ENCODE peak calls at places on chromosomes 12 and 14, in four cellular contexts. O is IMR-90, L is mesenchymal stem cell, U is H9. J is an unnamed sample.
A peak's percentile ranks its signal among the peaks of the same experiment; 100 is the strongest.

GRCh38 chr12:97301576-97301975 is 161.0 kb upstream of the RMST start:
- DNase-seq in O (no peak), L (no peak), U (no peak), J (peak; percentile 74)

GRCh38 chr12:6360080-6360571 is 15.2 kb downstream of the SCNN1A start:
- DNase-seq in O (no peak), L (no peak), U (no peak), J (no peak)

GRCh38 chr12:30862486-30862885 is 64.1 kb upstream of the TSPAN11 start:
- DNase-seq in O (peak; percentile 17), L (no peak), U (no peak), J (no peak)

GRCh38 chr14:93322886-93323596 is 9.8 kb downstream of the BTBD7 start:
- DNase-seq in O (no peak), L (no peak), U (no peak), J (no peak)

GRCh38 chr12:40107803-40108620 is 2.1 kb upstream of the SLC2A13 start:
- DNase-seq in O (no peak), L (no peak), U (no peak), J (no peak)

GRCh38 chr12:68617160-68617926 is 6.6 kb downstream of the RAP1B start:
- DNase-seq in O (peak; percentile 74), L (no peak), U (no peak), J (peak; percentile 67)

GRCh38 chr14:99603471-99603933 is 505 bp downstream of the CCDC85C start:
- DNase-seq in O (peak; percentile 49), L (peak; percentile 42), U (peak; percentile 56), J (peak; percentile 77)

GRCh38 chr12:107645630-107646333 is 39.8 kb upstream of the PWP1 start:
- DNase-seq in O (no peak), L (no peak), U (peak; percentile 92), J (peak; percentile 65)

GRCh38 chr14:64059454-64060198 is 206.8 kb downstream of the SYNE2 start:
- DNase-seq in O (no peak), L (no peak), U (no peak), J (no peak)

GRCh38 chr12:18430425-18431048 is 169.2 kb downstream of the PIK3C2G start:
- DNase-seq in O (peak; percentile 71), L (peak; percentile 71), U (peak; percentile 59), J (peak; percentile 61)

GRCh38 chr14:68981539-68981976 is 2.5 kb upstream of the ACTN1 start:
- DNase-seq in O (peak; percentile 91), L (peak; percentile 87), U (no peak), J (no peak)

GRCh38 chr12:52692253-52692652 is 11.1 kb downstream of the KRT77 start:
- DNase-seq in O (no peak), L (no peak), U (peak; percentile 87), J (peak; percentile 60)

GRCh38 chr14:41393512-41393911 is 213.2 kb upstream of the LRFN5 start:
- DNase-seq in O (no peak), L (no peak), U (no peak), J (no peak)

GRCh38 chr14:56874375-56874774 is 64.1 kb upstream of the OTX2 start:
- DNase-seq in O (no peak), L (no peak), U (peak; percentile 68), J (peak; percentile 78)

GRCh38 chr12:123916729-123917128 is 55.9 kb downstream of the CCDC92 start:
- DNase-seq in O (peak; percentile 27), L (no peak), U (no peak), J (peak; percentile 34)

GRCh38 chr12:132057691-132058090 is 86.4 kb downstream of the DDX51 start:
- DNase-seq in O (no peak), L (no peak), U (no peak), J (no peak)

GRCh38 chr14:71651228-71651627 is 281.0 kb upstream of the RGS6 start:
- DNase-seq in O (peak; percentile 95), L (peak; percentile 82), U (no peak), J (no peak)

GRCh38 chr14:92603309-92604257 is 90.0 kb downstream of the RIN3 start:
- DNase-seq in O (peak; percentile 83), L (peak; percentile 70), U (no peak), J (peak; percentile 22)

GRCh38 chr14:74955229-74955999 is at the start of gene PGF:
- DNase-seq in O (no peak), L (peak; percentile 70), U (peak; percentile 84), J (peak; percentile 70)
- H3K23ac ChIP-seq in O (no peak within 1 kb of the TSS), L (peak within 1 kb of the TSS; percentile 23), U (no peak within 1 kb of the TSS), J (no peak within 1 kb of the TSS)

DNA sequence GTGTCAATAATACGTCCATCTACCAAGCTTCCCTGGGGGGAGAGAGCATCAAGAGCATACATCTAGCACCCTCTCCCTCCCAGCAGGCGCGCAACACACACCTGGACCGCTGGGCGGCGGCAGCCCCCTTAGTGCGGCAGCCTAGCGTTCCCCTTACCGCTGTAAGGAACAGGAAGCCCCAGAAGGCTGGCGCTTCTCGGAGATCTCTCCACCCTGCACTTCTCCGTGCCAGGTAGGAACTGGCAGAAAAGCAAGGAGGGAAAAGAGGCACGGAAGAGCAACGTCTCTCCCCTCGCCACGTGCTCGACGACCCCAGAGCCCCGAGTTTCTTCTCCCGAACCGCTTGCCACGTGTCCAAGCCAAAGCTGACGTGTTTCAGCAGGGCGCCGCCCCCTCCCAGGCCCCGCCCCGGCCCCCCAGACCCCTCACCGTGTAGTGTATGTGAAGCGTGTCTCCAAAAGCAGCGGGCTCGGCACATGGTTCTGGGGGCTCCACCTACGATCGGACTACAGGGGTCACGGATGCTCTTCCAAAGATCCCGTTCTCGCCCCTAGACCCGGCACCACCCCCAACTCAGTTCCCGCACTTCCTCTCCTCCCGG is 575 bp downstream of the FKBP11 start:
- DNase-seq in O (peak; percentile 46), L (peak; percentile 58), U (peak; percentile 83), J (peak; percentile 77)
- H2BK5ac ChIP-seq in O (peak overlapping the region; percentile 27), L (no peak overlapping the region), U (no peak overlapping the region), J (no peak overlapping the region)

GRCh38 chr14:76768671-76769500 is 7.6 kb downstream of the VASH1 start:
- DNase-seq in O (no peak), L (no peak), U (no peak), J (no peak)

GRCh38 chr14:76765461-76765931 is 4.2 kb downstream of the VASH1 start:
- DNase-seq in O (no peak), L (no peak), U (no peak), J (no peak)

GRCh38 chr14:76768201-76768656 is 7.0 kb downstream of the VASH1 start:
- DNase-seq in O (no peak), L (peak; percentile 79), U (peak; percentile 76), J (peak; percentile 83)

GRCh38 chr14:76769636-76770292 is 8.5 kb downstream of the VASH1 start:
- DNase-seq in O (no peak), L (no peak), U (peak; percentile 25), J (no peak)

DNA sequence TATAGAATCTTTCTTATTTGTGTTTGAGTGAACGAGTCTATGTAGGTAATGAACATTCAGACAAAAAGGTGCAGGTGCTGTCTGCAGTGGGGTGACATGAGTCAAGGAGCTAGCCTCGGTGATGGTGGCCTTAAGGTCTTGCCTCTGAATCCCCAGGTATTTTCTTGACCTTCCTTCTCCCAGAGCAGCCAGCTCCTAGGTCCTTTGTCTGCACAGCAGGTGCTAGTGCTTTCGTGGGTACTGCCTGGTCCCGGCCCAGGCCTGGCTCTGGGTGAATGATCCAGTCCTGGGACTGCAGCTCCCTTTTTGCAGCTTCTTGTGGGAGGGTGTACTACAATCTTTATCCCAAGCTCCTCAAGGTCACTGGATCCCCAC is 6.4 kb downstream of the VASH1 start:
- DNase-seq in O (no peak), L (no peak), U (no peak), J (no peak)
- H2BK120ac ChIP-seq in O (no peak overlapping the region), L (no peak overlapping the region), U (no peak overlapping the region), J (no peak overlapping the region)

DNA sequence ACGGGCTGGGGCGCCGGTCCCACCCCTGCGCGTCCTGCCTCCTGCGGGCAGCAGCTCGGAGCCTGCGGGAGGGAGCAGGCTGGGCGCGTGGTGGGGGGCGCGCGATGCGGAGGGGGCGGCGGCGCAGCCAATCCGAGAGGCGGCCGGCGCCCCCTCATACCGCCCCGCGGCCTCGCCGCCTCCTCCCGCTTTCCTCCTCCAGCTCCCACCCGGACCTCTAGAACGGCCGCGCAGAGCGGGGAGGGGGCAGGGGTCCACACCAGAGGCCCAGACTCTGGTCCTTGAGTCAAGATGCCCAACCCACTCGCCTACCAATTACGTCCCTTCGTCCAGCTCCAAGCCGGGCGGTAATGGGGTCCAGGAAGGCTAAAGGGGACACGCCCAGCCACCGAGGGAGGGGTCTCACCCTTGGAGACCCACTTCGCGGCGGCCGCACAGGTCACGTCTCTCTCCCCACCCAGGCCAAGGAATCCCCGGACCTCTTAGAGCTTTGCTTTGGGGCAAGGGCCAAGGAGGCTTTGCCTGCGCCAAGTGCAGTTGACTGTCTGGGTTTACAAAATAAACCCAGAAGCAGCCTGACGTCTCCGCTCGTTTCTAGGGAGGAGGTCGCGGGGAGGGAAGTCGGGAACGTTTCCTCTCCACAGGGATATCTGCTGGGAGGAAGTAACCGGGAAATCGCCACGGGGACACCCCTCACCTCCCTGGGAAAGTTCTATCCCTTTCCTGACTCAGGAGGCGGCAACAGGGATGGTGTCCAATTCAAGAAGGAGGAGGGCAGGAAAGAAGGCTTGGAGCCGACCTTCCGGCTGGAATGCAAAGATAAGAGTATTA is at the start of gene AMIGO2:
- DNase-seq in O (peak; percentile 54), L (peak; percentile 77), U (peak; percentile 65), J (peak; percentile 87)
- H3K23ac ChIP-seq in O (peak within 1 kb of the TSS; percentile 95), L (peak within 1 kb of the TSS; percentile 89), U (no peak within 1 kb of the TSS), J (peak within 1 kb of the TSS; percentile 49)

J was measured in mesendoderm.